ENCODE peak calls at places on chromosomes 2 and 18, in five cellular contexts. I is CD8-positive, alpha-beta T cell; Q is AG10803; E is HL-60; P is BJ. A is an unnamed sample.

GRCh38 chr2:47907097-47907781 is 941 bp upstream of the FBXO11 start:
- DNase-seq in I (peak), Q (peak), E (no peak), P (no peak), A (no peak)

GRCh38 chr18:33664528-33664927 is 86.5 kb downstream of the ASXL3 start:
- DNase-seq in I (no peak), Q (no peak), E (no peak), P (no peak), A (no peak)

GRCh38 chr2:191620144-191620543 is 57.8 kb upstream of the NABP1 start:
- DNase-seq in I (no peak), Q (peak), E (no peak), P (no peak), A (no peak)

GRCh38 chr18:80056095-80056494 is 21.9 kb downstream of the RBFA start:
- DNase-seq in I (no peak), Q (no peak), E (no peak), P (no peak), A (no peak)

GRCh38 chr2:55776479-55776878 is 82.8 kb upstream of the PNPT1 start:
- DNase-seq in I (no peak), Q (no peak), E (no peak), P (no peak), A (no peak)

GRCh38 chr2:28668880-28669279 is 82.8 kb upstream of the PPP1CB start:
- DNase-seq in I (no peak), Q (no peak), E (no peak), P (no peak), A (no peak)

GRCh38 chr2:24675338-24675737 is 117.9 kb downstream of the PTRHD1 start:
- DNase-seq in I (no peak), Q (no peak), E (no peak), P (no peak), A (no peak)

GRCh38 chr2:186135697-186136096 is 350.4 kb upstream of the ZC3H15 start:
- DNase-seq in I (no peak), Q (peak), E (no peak), P (peak), A (no peak)

GRCh38 chr18:44744206-44745180 is 63.8 kb downstream of the SETBP1 start:
- DNase-seq in I (no peak), Q (no peak), E (no peak), P (no peak), A (no peak)

GRCh38 chr18:47204908-47205522 is 28.9 kb upstream of the IER3IP1 start:
- DNase-seq in I (no peak), Q (peak), E (peak), P (no peak), A (peak)

GRCh38 chr2:168545439-168546082 is 89.5 kb downstream of the CERS6 start:
- DNase-seq in I (no peak), Q (peak), E (no peak), P (no peak), A (no peak)

GRCh38 chr2:41906325-41906700 is 141.5 kb upstream of the PKDCC start:
- DNase-seq in I (no peak), Q (peak), E (no peak), P (peak), A (no peak)

GRCh38 chr2:153871231-153872221 is at the start of gene GALNT13:
- DNase-seq in I (no peak), Q (peak), E (no peak), P (no peak), A (no peak)

GRCh38 chr18:2916184-2916583 is 69.4 kb downstream of the EMILIN2 start:
- DNase-seq in I (no peak), Q (no peak), E (no peak), P (no peak), A (no peak)

GRCh38 chr2:237440819-237441281 is 26.9 kb upstream of the COL6A3 start:
- DNase-seq in I (no peak), Q (peak), E (no peak), P (no peak), A (no peak)

GRCh38 chr18:47343291-47343690 is 91.8 kb upstream of the SKOR2 start:
- DNase-seq in I (no peak), Q (peak), E (no peak), P (peak), A (no peak)

GRCh38 chr2:842151-842792 is 108.4 kb upstream of the SNTG2 start:
- DNase-seq in I (no peak), Q (no peak), E (no peak), P (no peak), A (no peak)

GRCh38 chr18:25727281-25727680 is 363.1 kb downstream of the SS18 start:
- DNase-seq in I (no peak), Q (no peak), E (no peak), P (no peak), A (no peak)

GRCh38 chr18:24972577-24972976 is 379.4 kb downstream of the ZNF521 start:
- DNase-seq in I (no peak), Q (no peak), E (no peak), P (no peak), A (no peak)

GRCh38 chr2:17506736-17507616 is 11.3 kb downstream of the RAD51AP2 start:
- DNase-seq in I (no peak), Q (no peak), E (no peak), P (no peak), A (no peak)

GRCh38 chr18:35122586-35123224 is 81.5 kb downstream of the MAPRE2 start:
- DNase-seq in I (no peak), Q (no peak), E (no peak), P (no peak), A (no peak)

GRCh38 chr18:9869713-9870430 is 15.9 kb upstream of the TXNDC2 start:
- DNase-seq in I (no peak), Q (peak), E (peak), P (peak), A (no peak)

GRCh38 chr2:29766191-29766590 is 155.2 kb downstream of the ALK start:
- DNase-seq in I (no peak), Q (peak), E (no peak), P (no peak), A (no peak)

GRCh38 chr18:6729247-6730091 is at the start of gene ARHGAP28:
- DNase-seq in I (no peak), Q (peak), E (peak), P (peak), A (peak)

GRCh38 chr2:240820014-240820606 is at the start of gene KIF1A:
- DNase-seq in I (no peak), Q (no peak), E (no peak), P (no peak), A (no peak)

GRCh38 chr18:54109131-54109683 is 115.3 kb downstream of the MBD2 start:
- DNase-seq in I (no peak), Q (peak), E (no peak), P (no peak), A (no peak)

GRCh38 chr2:180573951-180574350 is 406.5 kb upstream of the UBE2E3 start:
- DNase-seq in I (no peak), Q (no peak), E (no peak), P (peak), A (no peak)

GRCh38 chr2:158047156-158047611 is 54.5 kb upstream of the UPP2 start:
- DNase-seq in I (no peak), Q (no peak), E (no peak), P (no peak), A (no peak)

GRCh38 chr2:62474173-62474572 is 31.8 kb downstream of the TMEM17 start:
- DNase-seq in I (no peak), Q (peak), E (no peak), P (no peak), A (no peak)

GRCh38 chr2:233693963-233694362 is 1.3 kb downstream of the UGT1A6 start:
- DNase-seq in I (no peak), Q (no peak), E (no peak), P (no peak), A (no peak)

GRCh38 chr2:233690444-233690843 is 2.2 kb upstream of the UGT1A6 start:
- DNase-seq in I (no peak), Q (no peak), E (no peak), P (no peak), A (no peak)

GRCh38 chr2:233691443-233692433 is 952 bp upstream of the UGT1A6 start:
- DNase-seq in I (no peak), Q (no peak), E (no peak), P (no peak), A (no peak)

GRCh38 chr2:233689498-233689897 is 3.2 kb upstream of the UGT1A6 start:
- DNase-seq in I (no peak), Q (no peak), E (no peak), P (no peak), A (no peak)

DNA sequence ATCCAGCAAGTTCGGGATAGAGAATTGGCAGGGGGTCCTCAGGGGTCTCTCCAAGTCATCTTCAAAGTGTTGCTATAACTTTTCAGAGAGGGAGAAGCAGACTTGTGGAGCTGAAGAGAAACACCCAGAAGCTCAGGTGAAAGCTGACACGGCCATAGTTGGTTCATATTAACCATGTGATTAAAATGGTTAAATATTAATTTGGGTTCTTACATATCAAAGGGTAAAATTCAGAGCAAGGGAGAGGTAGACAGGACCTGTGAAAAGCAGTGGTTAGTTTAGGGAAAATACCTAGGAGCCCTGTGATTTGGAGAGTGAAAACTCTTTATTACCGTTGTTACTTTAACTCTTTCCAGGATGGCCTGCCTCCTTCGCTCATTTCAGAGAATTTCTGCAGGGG is at the start of gene UGT1A6:
- DNase-seq in I (no peak), Q (no peak), E (no peak), P (no peak), A (no peak)
- H3K4me3 ChIP-seq in I (no peak), Q (no peak), E (no peak), P (no peak), A (no peak)

DNA sequence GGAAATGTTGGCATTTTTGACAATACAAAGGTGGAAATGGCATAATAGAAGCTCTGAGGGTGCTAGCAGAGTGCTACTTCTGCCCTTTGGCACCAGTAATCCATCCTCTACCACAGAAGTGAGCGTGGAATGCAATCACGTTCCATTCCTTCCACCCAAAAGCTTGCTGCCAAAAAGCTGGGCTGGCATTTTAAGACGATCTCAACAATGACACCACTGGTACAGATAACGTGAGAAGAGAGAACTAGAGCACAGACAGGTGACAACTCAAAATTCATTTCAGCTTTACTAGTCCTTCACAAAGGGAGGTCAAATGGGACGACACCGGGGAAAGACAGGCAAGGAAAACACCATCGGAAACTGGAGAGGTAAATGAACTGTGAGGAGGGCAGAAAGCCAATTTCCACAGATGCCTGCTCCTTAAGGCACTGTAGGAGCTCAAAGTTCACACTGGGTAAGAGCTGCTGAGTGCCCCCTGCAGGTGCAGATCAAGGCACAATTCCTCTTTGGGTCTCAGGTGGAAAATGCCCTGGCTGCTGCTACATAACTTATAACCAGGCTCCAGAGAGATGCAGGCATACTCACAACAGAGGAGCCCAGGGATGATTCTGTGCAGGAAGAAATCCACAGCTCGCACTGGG is 50.7 kb upstream of the RNU4ATAC start:
- DNase-seq in I (no peak), Q (peak), E (no peak), P (no peak), A (peak)
- TF ChIP-seq CTCF in I (no peak), Q (peak), E (no peak), P (peak), A (peak)

DNA sequence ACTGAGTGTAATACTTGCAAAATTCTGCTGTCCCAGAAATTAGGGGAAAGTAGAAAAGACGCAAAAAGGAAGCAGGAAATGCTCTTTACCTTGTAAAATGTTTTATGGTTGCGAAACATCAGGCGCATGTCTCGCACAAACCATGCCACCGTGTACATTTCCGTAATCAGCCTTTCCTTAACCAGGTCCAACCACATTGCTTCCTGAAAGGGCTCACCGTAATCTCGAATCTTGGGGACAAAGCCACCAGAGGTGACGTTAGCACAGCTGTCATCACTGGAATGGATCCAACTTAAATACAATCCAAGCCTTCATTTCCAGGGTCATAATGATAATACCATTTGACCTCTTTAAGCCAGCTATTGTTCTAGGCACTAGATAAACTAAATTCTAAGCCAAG is 49.3 kb downstream of the SP110 start:
- DNase-seq in I (no peak), Q (no peak), E (peak), P (no peak), A (peak)
- H3K4me3 ChIP-seq in I (no peak), Q (no peak), E (no peak), P (no peak), A (peak)

GRCh38 chr2:60560734-60561649 is 7.5 kb upstream of the BCL11A start:
- DNase-seq in I (no peak), Q (peak), E (no peak), P (no peak), A (no peak)
- TF ChIP-seq CTCF in I (no peak), Q (peak), E (no peak), P (peak), A (peak)

GRCh38 chr2:20106746-20107145 is 55.3 kb upstream of the LAPTM4A start:
- DNase-seq in I (no peak), Q (no peak), E (no peak), P (no peak), A (no peak)
- H3K4me3 ChIP-seq in I (no peak), Q (no peak), E (no peak), P (peak), A (no peak)

GRCh38 chr2:179340678-179341077 is 76.0 kb upstream of the SESTD1 start:
- DNase-seq in I (no peak), Q (peak), E (peak), P (no peak), A (peak)
- TF ChIP-seq CTCF in I (no peak), Q (peak), E (peak), P (peak), A (peak)

GRCh38 chr18:23540867-23541266 is 37.6 kb downstream of the RMC1 start:
- DNase-seq in I (no peak), Q (no peak), E (no peak), P (no peak), A (no peak)
- H3K4me3 ChIP-seq in I (no peak), Q (no peak), E (no peak), P (no peak), A (no peak)

GRCh38 chr2:2931676-2932075 is 445.9 kb downstream of the EIPR1 start:
- DNase-seq in I (no peak), Q (no peak), E (no peak), P (no peak), A (no peak)
- TF ChIP-seq CTCF in I (no peak), Q (no peak), E (no peak), P (no peak), A (no peak)

GRCh38 chr2:3823748-3824147 is 120.4 kb downstream of the DCDC2C start:
- DNase-seq in I (no peak), Q (peak), E (no peak), P (no peak), A (peak)
- H3K4me3 ChIP-seq in I (no peak), Q (no peak), E (no peak), P (no peak), A (no peak)

GRCh38 chr2:216687111-216687510 is 8.2 kb downstream of the IGFBP5 start:
- DNase-seq in I (no peak), Q (no peak), E (no peak), P (no peak), A (no peak)

GRCh38 chr2:216688731-216689360 is 6.5 kb downstream of the IGFBP5 start:
- DNase-seq in I (no peak), Q (peak), E (no peak), P (no peak), A (no peak)

GRCh38 chr2:216685327-216685875 is 9.9 kb downstream of the IGFBP5 start:
- DNase-seq in I (no peak), Q (peak), E (no peak), P (no peak), A (no peak)

GRCh38 chr2:216689397-216689796 is 6.0 kb downstream of the IGFBP5 start:
- DNase-seq in I (no peak), Q (no peak), E (no peak), P (no peak), A (no peak)

GRCh38 chr2:216687646-216688045 is 7.7 kb downstream of the IGFBP5 start:
- DNase-seq in I (no peak), Q (no peak), E (no peak), P (no peak), A (no peak)
- TF ChIP-seq CTCF in I (peak), Q (peak), E (no peak), P (peak), A (peak)

A was measured in LNCaP clone FGC.